ENCODE peak calls at places on chromosomes 12 and 14, in six cellular contexts. R, H, T, P, B and W are unnamed samples.

GRCh38 chr14:50039734-50040400 is 76.5 kb downstream of the VCPKMT start:
- DNase-seq in R (no peak), H (no peak), T (no peak), P (no peak), B (no peak), W (peak)

GRCh38 chr12:76037130-76038105 is 5.8 kb upstream of the PHLDA1 start:
- DNase-seq in R (peak), H (peak), T (peak), P (no peak), B (no peak), W (no peak)

GRCh38 chr12:94427520-94428381 is 31.9 kb downstream of the CEP83 start:
- DNase-seq in R (peak), H (no peak), T (peak), P (no peak), B (no peak), W (peak)

GRCh38 chr14:59018978-59019377 is 169.5 kb upstream of the DAAM1 start:
- DNase-seq in R (no peak), H (no peak), T (peak), P (no peak), B (no peak), W (no peak)

GRCh38 chr12:104456950-104457745 is 400 bp downstream of the CHST11 start:
- DNase-seq in R (peak), H (peak), T (peak), P (peak), B (peak), W (peak)

GRCh38 chr12:51295651-51296050 is 25.4 kb upstream of the SMAGP start:
- DNase-seq in R (no peak), H (no peak), T (no peak), P (no peak), B (no peak), W (no peak)

GRCh38 chr12:24231298-24231697 is 281.8 kb upstream of the SOX5 start:
- DNase-seq in R (no peak), H (no peak), T (no peak), P (no peak), B (no peak), W (no peak)

GRCh38 chr14:88682495-88683114 is 110.1 kb downstream of the EML5 start:
- DNase-seq in R (no peak), H (no peak), T (no peak), P (no peak), B (no peak), W (no peak)

GRCh38 chr12:55830601-55831406 is 1.4 kb upstream of the DNAJC14 start:
- DNase-seq in R (peak), H (peak), T (peak), P (peak), B (peak), W (peak)

GRCh38 chr14:56482306-56482705 is 97.3 kb upstream of the TMEM260 start:
- DNase-seq in R (peak), H (no peak), T (peak), P (no peak), B (no peak), W (no peak)

GRCh38 chr12:12714276-12715001 is 2.7 kb upstream of the CDKN1B start:
- DNase-seq in R (peak), H (peak), T (peak), P (peak), B (peak), W (peak)

GRCh38 chr14:32980887-32981501 is 42.3 kb downstream of the NPAS3 start:
- DNase-seq in R (no peak), H (peak), T (no peak), P (no peak), B (no peak), W (no peak)

GRCh38 chr14:101855958-101856357 is 94.4 kb downstream of the PPP2R5C start:
- DNase-seq in R (no peak), H (no peak), T (no peak), P (no peak), B (no peak), W (no peak)

GRCh38 chr12:127652281-127652680 is 614.7 kb upstream of the TMEM132C start:
- DNase-seq in R (no peak), H (no peak), T (no peak), P (no peak), B (no peak), W (no peak)

GRCh38 chr12:1846421-1847405 is 26.3 kb downstream of the LRTM2 start:
- DNase-seq in R (no peak), H (no peak), T (no peak), P (no peak), B (no peak), W (peak)

GRCh38 chr14:45118594-45118993 is 15.7 kb downstream of the FKBP3 start:
- DNase-seq in R (no peak), H (no peak), T (no peak), P (no peak), B (no peak), W (no peak)

GRCh38 chr14:50064993-50065392 is 51.4 kb downstream of the VCPKMT start:
- DNase-seq in R (peak), H (peak), T (no peak), P (no peak), B (peak), W (peak)

GRCh38 chr12:82325540-82326336 is 32.4 kb downstream of the CCDC59 start:
- DNase-seq in R (no peak), H (no peak), T (no peak), P (no peak), B (no peak), W (no peak)

GRCh38 chr12:30794020-30794419 is 39.3 kb upstream of the CAPRIN2 start:
- DNase-seq in R (no peak), H (no peak), T (no peak), P (no peak), B (no peak), W (no peak)

GRCh38 chr12:18222699-18223098 is 38.6 kb upstream of the PIK3C2G start:
- DNase-seq in R (no peak), H (no peak), T (no peak), P (no peak), B (no peak), W (no peak)

GRCh38 chr14:51462182-51462581 is 189.5 kb upstream of the FRMD6 start:
- DNase-seq in R (no peak), H (no peak), T (no peak), P (no peak), B (no peak), W (no peak)

GRCh38 chr14:92897922-92898599 is 24.9 kb upstream of the CHGA start:
- DNase-seq in R (no peak), H (no peak), T (no peak), P (no peak), B (no peak), W (no peak)

GRCh38 chr12:63787306-63787705 is 7.6 kb downstream of the RXYLT1 start:
- DNase-seq in R (no peak), H (no peak), T (peak), P (no peak), B (no peak), W (no peak)

GRCh38 chr12:120981407-120981921 is 3.1 kb downstream of the HNF1A start:
- DNase-seq in R (no peak), H (no peak), T (no peak), P (no peak), B (no peak), W (no peak)

GRCh38 chr12:78275886-78276285 is 445.2 kb downstream of the NAV3 start:
- DNase-seq in R (no peak), H (no peak), T (no peak), P (no peak), B (no peak), W (no peak)

GRCh38 chr14:75198291-75198933 is 22.0 kb upstream of the TMED10 start:
- DNase-seq in R (peak), H (no peak), T (no peak), P (no peak), B (peak), W (no peak)

GRCh38 chr12:42135264-42135814 is 9.3 kb downstream of the GXYLT1 start:
- DNase-seq in R (no peak), H (no peak), T (peak), P (no peak), B (no peak), W (no peak)

GRCh38 chr14:94827711-94828505 is 58.0 kb upstream of the GSC start:
- DNase-seq in R (peak), H (no peak), T (no peak), P (no peak), B (no peak), W (no peak)

GRCh38 chr12:51393676-51394545 is 2.7 kb upstream of the GALNT6 start:
- DNase-seq in R (peak), H (no peak), T (peak), P (peak), B (no peak), W (no peak)

GRCh38 chr12:1531160-1531653 is 63.2 kb downstream of the FBXL14 start:
- DNase-seq in R (no peak), H (peak), T (no peak), P (no peak), B (no peak), W (no peak)

GRCh38 chr14:76918751-76919421 is 92.7 kb downstream of the LRRC74A start:
- DNase-seq in R (peak), H (no peak), T (peak), P (no peak), B (peak), W (peak)

GRCh38 chr14:70816525-70816924 is 7.2 kb upstream of the MAP3K9 start:
- DNase-seq in R (no peak), H (no peak), T (no peak), P (no peak), B (no peak), W (no peak)

GRCh38 chr14:35353409-35354172 is 51.0 kb downstream of the NFKBIA start:
- DNase-seq in R (no peak), H (no peak), T (no peak), P (no peak), B (no peak), W (no peak)

GRCh38 chr12:122057007-122057735 is 21.4 kb upstream of the MLXIP start:
- DNase-seq in R (no peak), H (no peak), T (no peak), P (no peak), B (no peak), W (no peak)
- H3K27ac ChIP-seq in R (no peak), H (no peak), T (no peak), P (no peak), B (no peak), W (no peak)

GRCh38 chr14:34044373-34044637 is 93.4 kb upstream of the EGLN3 start:
- DNase-seq in R (no peak), H (no peak), T (no peak), P (no peak), B (no peak), W (no peak)
- H3K27ac ChIP-seq in R (no peak), H (no peak), T (no peak), P (no peak), B (no peak), W (no peak)

DNA sequence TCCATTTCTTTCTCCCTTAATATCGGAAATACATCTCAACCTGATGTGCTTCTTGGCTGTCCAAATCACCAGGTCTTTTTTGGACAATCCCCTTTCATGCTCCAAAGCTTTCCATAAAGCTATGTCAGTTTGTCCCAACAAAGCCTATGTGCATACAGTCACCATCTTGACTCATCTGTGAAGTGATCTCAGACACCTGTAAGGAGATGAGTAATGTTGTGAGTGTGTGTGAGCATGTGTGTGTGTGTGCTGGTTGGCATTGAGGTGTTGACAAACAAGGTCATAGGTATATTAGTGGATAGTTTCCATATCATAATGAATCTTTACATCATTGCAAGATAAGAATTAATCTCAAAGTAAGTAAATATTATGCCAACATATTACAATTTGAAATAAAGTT is 1243.3 kb upstream of the SEL1L start:
- DNase-seq in R (no peak), H (no peak), T (no peak), P (no peak), B (no peak), W (no peak)
- H3K27ac ChIP-seq in R (no peak), H (no peak), T (no peak), P (no peak), B (no peak), W (no peak)

GRCh38 chr14:99625476-99625875 is 19.5 kb upstream of the HHIPL1 start:
- DNase-seq in R (no peak), H (no peak), T (no peak), P (no peak), B (no peak), W (no peak)
- H3K27ac ChIP-seq in R (no peak), H (no peak), T (no peak), P (no peak), B (no peak), W (no peak)

GRCh38 chr14:103522028-103522581 is 525 bp downstream of the CKB start:
- DNase-seq in R (no peak), H (no peak), T (no peak), P (no peak), B (no peak), W (peak)
- H3K27ac ChIP-seq in R (peak), H (no peak), T (no peak), P (no peak), B (peak), W (peak)

DNA sequence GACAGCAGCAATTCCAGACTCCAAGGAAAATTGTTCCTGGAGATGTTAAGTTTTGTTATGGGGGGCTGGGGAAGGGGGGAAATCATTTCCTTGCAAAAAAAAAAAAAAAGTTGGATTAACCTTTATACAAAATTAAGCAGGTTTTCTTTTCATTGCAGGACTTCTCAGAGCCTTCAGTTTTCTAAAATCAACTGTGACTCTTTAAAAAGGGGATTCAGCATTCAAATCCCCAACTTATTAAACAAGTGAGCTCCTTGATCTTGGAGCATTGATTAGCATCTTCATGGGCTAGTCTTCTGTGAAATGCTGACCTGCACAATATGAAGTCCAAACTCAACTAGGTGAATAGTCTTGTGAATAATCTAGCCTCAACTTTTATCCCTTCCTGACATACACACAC is 7.1 kb downstream of the TC2N start:
- DNase-seq in R (no peak), H (no peak), T (no peak), P (no peak), B (no peak), W (no peak)
- H3K27ac ChIP-seq in R (no peak), H (no peak), T (no peak), P (peak), B (no peak), W (no peak)

DNA sequence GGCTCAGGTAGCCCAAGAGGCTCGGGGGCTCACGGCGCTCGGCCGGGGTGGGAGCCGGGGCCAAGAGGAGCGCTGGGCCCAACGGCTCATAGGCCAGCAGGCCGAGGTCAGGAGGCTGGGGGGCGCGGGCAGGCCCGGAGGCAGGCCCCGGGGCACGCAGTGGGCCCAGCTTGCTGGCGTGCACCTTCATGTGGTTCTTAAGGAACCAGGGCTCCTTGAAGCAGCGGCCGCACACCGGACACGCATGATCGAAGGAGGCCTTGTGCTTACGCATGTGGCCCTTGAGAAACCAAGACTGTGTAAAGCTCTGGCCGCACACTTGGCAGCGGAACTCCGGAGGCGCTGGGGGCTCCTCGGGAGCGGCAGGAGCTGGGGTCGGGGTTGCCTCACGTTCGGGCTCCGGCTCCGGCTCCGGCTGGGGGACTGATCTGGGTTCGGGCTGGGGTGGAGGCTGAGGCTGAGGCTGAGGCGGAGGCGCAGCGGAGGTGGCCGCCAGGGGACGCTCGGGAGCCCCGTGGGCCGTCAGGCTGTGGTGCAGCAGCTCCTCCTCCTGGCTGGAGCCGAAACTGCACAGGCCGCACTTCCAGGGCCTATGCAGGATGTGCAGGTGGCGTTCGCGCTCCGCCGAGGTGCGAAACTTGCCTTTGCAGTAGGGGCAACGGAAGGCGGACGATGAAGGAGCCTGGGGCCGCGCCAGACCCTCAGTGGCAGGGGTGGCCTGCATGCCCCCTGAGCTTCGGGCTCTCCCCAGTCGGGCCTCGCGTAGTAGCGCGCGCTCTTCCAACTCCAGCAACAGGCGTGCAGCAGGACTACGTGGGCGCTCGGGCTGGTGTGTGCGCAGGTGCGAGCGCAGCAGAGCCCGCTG is 6.1 kb downstream of the ZNF219 start:
- DNase-seq in R (peak), H (peak), T (peak), P (peak), B (peak), W (peak)
- H3K27ac ChIP-seq in R (peak), H (no peak), T (no peak), P (no peak), B (peak), W (no peak)